ENCODE peak calls at places on chromosomes 7 and 10, in eight cellular contexts. E, D, B, Q, A, X, K and T are unnamed samples.

GRCh38 chr7:21469894-21470293 is 42.0 kb downstream of the SP4 start:
- DNase-seq in E (no peak), D (no peak), B (no peak), Q (no peak), A (no peak), X (no peak), K (no peak), T (no peak)

GRCh38 chr7:27193335-27194001 is 6.4 kb downstream of the HOXA13 start:
- DNase-seq in E (no peak), D (peak), B (no peak), Q (no peak), A (no peak), X (no peak), K (no peak), T (no peak)

GRCh38 chr10:47311193-47311899 is 10.9 kb upstream of the GDF2 start:
- DNase-seq in E (no peak), D (no peak), B (no peak), Q (no peak), A (no peak), X (no peak), K (peak), T (no peak)

GRCh38 chr10:24396396-24396795 is 187.5 kb downstream of the KIAA1217 start:
- DNase-seq in E (no peak), D (no peak), B (no peak), Q (no peak), A (no peak), X (no peak), K (peak), T (no peak)

GRCh38 chr7:74307738-74308505 is 18.7 kb downstream of the CLIP2 start:
- DNase-seq in E (no peak), D (no peak), B (no peak), Q (no peak), A (no peak), X (no peak), K (no peak), T (no peak)

GRCh38 chr10:14658331-14659122 is 116.2 kb downstream of the FAM107B start:
- DNase-seq in E (no peak), D (no peak), B (no peak), Q (no peak), A (no peak), X (no peak), K (peak), T (no peak)

GRCh38 chr7:26704786-26705185 is 159.6 kb downstream of the SKAP2 start:
- DNase-seq in E (no peak), D (no peak), B (no peak), Q (no peak), A (no peak), X (no peak), K (no peak), T (no peak)

GRCh38 chr10:57696641-57697040 is 571.1 kb downstream of the IPMK start:
- DNase-seq in E (no peak), D (no peak), B (no peak), Q (no peak), A (no peak), X (no peak), K (peak), T (no peak)

GRCh38 chr7:14905764-14906163 is 3.2 kb upstream of the DGKB start:
- DNase-seq in E (no peak), D (no peak), B (no peak), Q (no peak), A (no peak), X (no peak), K (no peak), T (no peak)

GRCh38 chr10:50992972-50993766 is 81.1 kb upstream of the PRKG1 start:
- DNase-seq in E (no peak), D (no peak), B (no peak), Q (peak), A (peak), X (no peak), K (no peak), T (no peak)

GRCh38 chr10:50990568-50991495 is 83.5 kb upstream of the PRKG1 start:
- DNase-seq in E (peak), D (no peak), B (no peak), Q (peak), A (peak), X (no peak), K (no peak), T (no peak)

GRCh38 chr10:50992356-50992866 is 81.9 kb upstream of the PRKG1 start:
- DNase-seq in E (peak), D (no peak), B (no peak), Q (peak), A (no peak), X (no peak), K (no peak), T (no peak)

GRCh38 chr10:50993817-50994251 is 80.5 kb upstream of the PRKG1 start:
- DNase-seq in E (peak), D (no peak), B (no peak), Q (peak), A (peak), X (no peak), K (no peak), T (no peak)

GRCh38 chr10:50991496-50992355 is 82.6 kb upstream of the PRKG1 start:
- DNase-seq in E (peak), D (no peak), B (no peak), Q (peak), A (peak), X (no peak), K (no peak), T (peak)
- TF ChIP-seq POLR2A in E (no peak), D (no peak), B (no peak), Q (no peak), A (peak), X (no peak), K (no peak), T (no peak)

GRCh38 chr7:138974103-138974502 is 7.1 kb downstream of the KIAA1549 start:
- DNase-seq in E (no peak), D (no peak), B (no peak), Q (no peak), A (no peak), X (no peak), K (no peak), T (no peak)
- TF ChIP-seq POLR2A in E (no peak), D (no peak), B (no peak), Q (no peak), A (no peak), X (no peak), K (no peak), T (no peak)

DNA sequence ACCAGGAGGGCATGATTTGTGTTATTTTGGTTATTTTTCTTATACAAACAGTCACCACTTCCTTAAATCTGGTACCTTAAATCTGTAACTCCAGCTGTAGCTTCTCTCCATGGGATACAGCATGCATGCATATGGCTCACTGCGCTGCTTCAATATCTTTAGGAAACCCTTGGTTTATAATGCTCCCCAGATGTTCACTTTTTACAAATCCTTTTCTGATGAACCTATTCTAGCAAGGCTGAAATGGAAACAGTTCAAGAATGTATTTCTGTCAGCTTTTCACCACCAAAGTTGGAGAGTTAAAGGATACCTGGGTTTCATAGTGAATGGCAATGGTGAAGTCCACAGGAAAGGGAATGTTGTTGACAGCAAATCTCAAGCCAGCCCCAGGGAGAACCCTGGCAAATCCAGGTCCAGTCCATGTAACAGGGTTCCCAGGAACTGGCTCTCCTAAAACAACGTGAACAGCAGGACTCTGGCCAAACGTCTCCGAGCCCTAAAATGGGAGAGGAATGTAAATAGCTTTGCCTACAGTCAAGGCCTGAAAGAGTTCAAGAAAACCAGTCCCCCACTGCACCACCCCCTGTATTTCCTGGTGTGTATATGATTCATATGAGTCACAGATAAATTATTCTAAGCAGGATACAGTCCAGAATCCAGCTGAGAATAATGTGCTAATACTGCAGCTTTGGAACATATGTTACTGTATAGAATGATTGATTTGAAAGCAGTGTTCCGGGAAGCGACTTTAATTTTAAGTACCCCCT is 50.7 kb downstream of the LAMB4 start:
- DNase-seq in E (peak), D (no peak), B (no peak), Q (no peak), A (no peak), X (no peak), K (no peak), T (no peak)
- TF ChIP-seq POLR2A in E (no peak), D (no peak), B (no peak), Q (no peak), A (no peak), X (no peak), K (no peak), T (no peak)

GRCh38 chr7:31517103-31517502 is 3.2 kb downstream of the ITPRID1 start:
- DNase-seq in E (no peak), D (no peak), B (no peak), Q (no peak), A (no peak), X (no peak), K (no peak), T (no peak)

GRCh38 chr7:31518766-31519165 is 4.9 kb downstream of the ITPRID1 start:
- DNase-seq in E (no peak), D (no peak), B (no peak), Q (no peak), A (no peak), X (no peak), K (no peak), T (no peak)

GRCh38 chr7:31517513-31517912 is 3.6 kb downstream of the ITPRID1 start:
- DNase-seq in E (no peak), D (no peak), B (no peak), Q (no peak), A (no peak), X (no peak), K (no peak), T (no peak)

GRCh38 chr7:31513790-31514189 is at the start of gene ITPRID1:
- DNase-seq in E (no peak), D (no peak), B (no peak), Q (no peak), A (no peak), X (no peak), K (no peak), T (no peak)

DNA sequence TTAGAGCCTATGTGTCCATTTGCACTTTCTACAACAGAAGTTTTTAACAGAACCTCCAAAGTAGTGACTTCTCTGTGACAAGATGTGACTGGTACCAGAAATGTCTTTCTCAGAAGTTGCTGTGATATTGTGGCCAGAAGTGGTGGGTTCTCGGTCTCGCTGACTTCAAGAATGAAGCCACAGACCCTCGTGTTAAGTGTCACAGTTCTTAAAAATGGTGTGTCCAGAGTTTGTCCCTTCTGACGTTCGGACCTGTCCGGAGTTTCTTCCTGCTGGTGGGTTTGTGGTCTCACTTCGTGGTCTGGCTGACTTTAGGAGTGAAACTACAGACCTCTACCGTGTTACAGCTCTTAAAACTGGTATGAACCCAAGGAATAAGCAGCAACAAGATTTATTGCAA is 2.8 kb downstream of the ITPRID1 start:
- DNase-seq in E (no peak), D (no peak), B (no peak), Q (no peak), A (no peak), X (no peak), K (no peak), T (no peak)
- TF ChIP-seq POLR2A in E (no peak), D (no peak), B (no peak), Q (no peak), A (no peak), X (no peak), K (no peak), T (no peak)

GRCh38 chr10:43689955-43690771 is 41.5 kb upstream of the ZNF32 start:
- DNase-seq in E (peak), D (peak), B (peak), Q (peak), A (peak), X (peak), K (peak), T (peak)
- TF ChIP-seq POLR2A in E (no peak), D (peak), B (no peak), Q (no peak), A (no peak), X (no peak), K (no peak), T (no peak)

GRCh38 chr10:108583827-108584226 is 1339.5 kb downstream of the XPNPEP1 start:
- DNase-seq in E (no peak), D (no peak), B (no peak), Q (no peak), A (no peak), X (no peak), K (no peak), T (no peak)
- TF ChIP-seq POLR2A in E (no peak), D (no peak), B (no peak), Q (no peak), A (no peak), X (no peak), K (no peak), T (no peak)

DNA sequence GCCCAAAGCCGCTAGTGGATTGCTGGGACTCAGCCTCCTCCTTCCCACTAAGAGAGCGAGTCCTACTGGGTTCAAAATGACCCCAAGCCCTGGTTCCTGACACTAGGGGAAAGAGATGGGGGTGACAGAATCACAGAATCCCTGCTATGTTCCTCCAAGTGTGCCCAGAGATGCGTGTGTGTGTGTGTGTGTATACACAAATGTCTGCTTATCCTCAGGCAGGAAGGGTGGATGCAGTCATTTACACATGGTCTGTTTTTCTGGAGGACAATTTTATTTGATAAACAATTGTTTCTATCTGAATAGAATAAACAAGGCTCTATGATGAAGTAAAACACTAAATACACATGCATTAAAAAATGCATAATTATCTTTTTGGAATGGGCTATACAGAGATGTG is 1.2 kb upstream of the PLAU start:
- DNase-seq in E (no peak), D (no peak), B (no peak), Q (no peak), A (no peak), X (no peak), K (no peak), T (no peak)
- TF ChIP-seq POLR2A in E (no peak), D (no peak), B (no peak), Q (no peak), A (no peak), X (no peak), K (no peak), T (no peak)

DNA sequence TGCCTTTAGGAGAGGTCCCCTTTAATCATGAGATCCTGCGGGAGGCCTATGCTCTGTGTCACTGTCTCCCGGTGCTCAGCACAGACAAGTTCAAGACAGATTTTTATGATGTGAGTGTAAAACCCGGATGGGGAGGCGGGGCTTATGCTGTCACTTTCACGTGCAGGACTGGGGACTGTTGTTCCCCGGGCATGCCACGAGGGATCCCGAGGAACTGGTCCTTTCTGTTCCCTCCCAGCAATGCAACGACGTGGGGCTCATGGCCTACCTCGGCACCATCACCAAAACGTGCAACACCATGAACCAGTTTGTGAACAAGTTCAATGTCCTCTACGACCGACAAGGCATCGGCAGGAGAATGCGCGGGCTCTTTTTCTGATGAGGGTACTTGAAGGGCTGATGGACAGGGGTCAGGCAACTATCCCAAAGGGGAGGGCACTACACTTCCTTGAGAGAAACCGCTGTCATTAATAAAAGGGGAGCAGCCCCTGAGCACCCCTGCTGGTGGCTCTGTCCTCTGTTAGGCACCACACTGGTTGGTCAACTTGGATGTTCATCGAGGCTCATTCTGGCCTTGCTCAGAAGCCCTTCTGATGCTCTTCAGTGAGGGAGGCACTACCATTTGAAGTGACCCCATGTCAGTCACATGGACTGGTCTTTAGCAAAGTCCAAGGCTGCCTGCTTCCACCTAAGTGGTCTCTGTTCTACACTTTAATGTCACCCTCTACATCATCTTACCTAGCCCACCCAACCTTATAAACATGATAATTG is 2.8 kb downstream of the COPS6 start:
- DNase-seq in E (no peak), D (no peak), B (no peak), Q (no peak), A (no peak), X (no peak), K (peak), T (no peak)
- TF ChIP-seq POLR2A in E (no peak), D (no peak), B (peak), Q (no peak), A (no peak), X (peak), K (no peak), T (no peak)

GRCh38 chr10:111077715-111078504 is 1.1 kb downstream of the ADRA2A start:
- DNase-seq in E (no peak), D (no peak), B (no peak), Q (peak), A (no peak), X (no peak), K (no peak), T (no peak)
- TF ChIP-seq POLR2A in E (no peak), D (no peak), B (no peak), Q (no peak), A (no peak), X (no peak), K (no peak), T (no peak)